ENCODE peak calls at places on chromosomes 4 and X, in six cellular contexts. C is Peyer's patch, M is adipocyte, O is heart left ventricle, N is breast epithelium, G is OCI-LY7. A is an unnamed sample.
A peak's percentile ranks its signal among the peaks of the same experiment; 100 is the strongest.

GRCh38 chr4:2289311-2289954 is 27.5 kb upstream of the MXD4 start:
- DNase-seq in C (peak; percentile 44), M (no peak), O (peak; percentile 19), N (peak; percentile 49), G (no peak), A (peak; percentile 51)

GRCh38 chr4:89000844-89001360 is 56.1 kb downstream of the FAM13A start:
- DNase-seq in C (peak; percentile 57), M (no peak), O (no peak), N (no peak), G (no peak), A (no peak)

GRCh38 chr4:61004651-61005170 is 195.4 kb upstream of the ADGRL3 start:
- DNase-seq in C (no peak), M (peak; percentile 61), O (no peak), N (no peak), G (no peak), A (no peak)

GRCh38 chr4:2583517-2583916 is 47.1 kb downstream of the FAM193A start:
- DNase-seq in C (no peak), M (peak; percentile 81), O (no peak), N (no peak), G (no peak), A (no peak)

GRCh38 chr4:1082215-1083182 is 30.9 kb downstream of the RNF212 start:
- DNase-seq in C (peak; percentile 85), M (peak; percentile 96), O (peak; percentile 70), N (peak; percentile 60), G (no peak), A (peak; percentile 88)

GRCh38 chr4:135032670-135033069 is 831.1 kb upstream of the PABPC4L start:
- DNase-seq in C (no peak), M (no peak), O (no peak), N (no peak), G (no peak), A (no peak)

GRCh38 chr4:40608628-40609027 is 21.0 kb downstream of the RBM47 start:
- DNase-seq in C (no peak), M (peak; percentile 97), O (no peak), N (no peak), G (no peak), A (no peak)

GRCh38 chrX:151712253-151712652 is 3.6 kb upstream of the FATE1 start:
- DNase-seq in C (peak; percentile 18), M (no peak), O (no peak), N (no peak), G (no peak), A (no peak)

GRCh38 chr4:124555959-124556358 is 156.6 kb downstream of the ANKRD50 start:
- DNase-seq in C (no peak), M (no peak), O (no peak), N (no peak), G (no peak), A (no peak)

GRCh38 chr4:40682298-40683101 is 52.8 kb upstream of the RBM47 start:
- DNase-seq in C (no peak), M (no peak), O (no peak), N (no peak), G (no peak), A (no peak)

GRCh38 chrX:110161361-110161686 is 156.6 kb downstream of the AMMECR1 start:
- DNase-seq in C (no peak), M (no peak), O (no peak), N (no peak), G (no peak), A (no peak)

GRCh38 chrX:64842492-64842891 is 133.8 kb downstream of the ZC4H2 start:
- DNase-seq in C (peak; percentile 49), M (no peak), O (no peak), N (no peak), G (peak; percentile 91), A (no peak)

GRCh38 chr4:139453041-139453370 is 915 bp upstream of the RAB33B start:
- DNase-seq in C (peak; percentile 88), M (no peak), O (no peak), N (no peak), G (peak; percentile 91), A (no peak)

GRCh38 chrX:28880136-28880535 is 292.9 kb downstream of the IL1RAPL1 start:
- DNase-seq in C (no peak), M (peak; percentile 45), O (no peak), N (no peak), G (no peak), A (no peak)

GRCh38 chrX:49230500-49231232 is 2.5 kb downstream of the CACNA1F start:
- DNase-seq in C (peak; percentile 88), M (no peak), O (peak; percentile 76), N (peak; percentile 79), G (no peak), A (peak; percentile 94)

GRCh38 chrX:68839771-68840170 is 10.9 kb downstream of the EFNB1 start:
- DNase-seq in C (peak; percentile 19), M (no peak), O (no peak), N (no peak), G (no peak), A (no peak)

GRCh38 chr4:56475917-56476316 is 8.5 kb downstream of the SRP72 start:
- DNase-seq in C (no peak), M (no peak), O (no peak), N (no peak), G (peak; percentile 68), A (no peak)

GRCh38 chr4:53365121-53365485 is 758 bp downstream of the SCFD2 start:
- DNase-seq in C (no peak), M (peak; percentile 36), O (no peak), N (no peak), G (peak; percentile 51), A (no peak)

GRCh38 chrX:119690921-119691716 is 1.8 kb downstream of the SEPTIN6 start:
- DNase-seq in C (no peak), M (peak; percentile 22), O (no peak), N (no peak), G (no peak), A (no peak)

GRCh38 chr4:71011451-71011850 is 18.0 kb downstream of the DCK start:
- DNase-seq in C (no peak), M (no peak), O (no peak), N (no peak), G (no peak), A (no peak)

GRCh38 chr4:173413043-173413442 is 14.1 kb upstream of the SCRG1 start:
- DNase-seq in C (no peak), M (peak; percentile 46), O (no peak), N (no peak), G (no peak), A (no peak)

GRCh38 chr4:1065732-1066131 is 47.6 kb downstream of the RNF212 start:
- DNase-seq in C (no peak), M (no peak), O (no peak), N (peak; percentile 30), G (no peak), A (no peak)

GRCh38 chr4:186534056-186534455 is 21.3 kb downstream of the MTNR1A start:
- DNase-seq in C (no peak), M (no peak), O (no peak), N (no peak), G (no peak), A (no peak)

GRCh38 chr4:43457866-43458265 is 565.4 kb downstream of the GRXCR1 start:
- DNase-seq in C (no peak), M (no peak), O (no peak), N (no peak), G (no peak), A (no peak)

GRCh38 chrX:53442322-53442631 is 8.1 kb upstream of the HSD17B10 start:
- DNase-seq in C (no peak), M (no peak), O (no peak), N (no peak), G (no peak), A (no peak)

GRCh38 chr4:47372561-47372960 is 90.9 kb downstream of the COMMD8 start:
- DNase-seq in C (no peak), M (no peak), O (no peak), N (no peak), G (no peak), A (no peak)

GRCh38 chr4:8607603-8608481 is 15.3 kb downstream of the CPZ start:
- DNase-seq in C (peak; percentile 54), M (peak; percentile 63), O (no peak), N (no peak), G (peak; percentile 34), A (no peak)

GRCh38 chr4:138291431-138291830 is 49.3 kb upstream of the SLC7A11 start:
- DNase-seq in C (no peak), M (no peak), O (no peak), N (no peak), G (no peak), A (no peak)

GRCh38 chr4:10075158-10075863 is 41.3 kb downstream of the WDR1 start:
- DNase-seq in C (peak; percentile 37), M (no peak), O (no peak), N (peak; percentile 37), G (no peak), A (peak; percentile 54)

GRCh38 chrX:45801554-45801953 is 600.9 kb upstream of the DIPK2B start:
- DNase-seq in C (no peak), M (peak; percentile 63), O (no peak), N (no peak), G (peak; percentile 4), A (no peak)

DNA sequence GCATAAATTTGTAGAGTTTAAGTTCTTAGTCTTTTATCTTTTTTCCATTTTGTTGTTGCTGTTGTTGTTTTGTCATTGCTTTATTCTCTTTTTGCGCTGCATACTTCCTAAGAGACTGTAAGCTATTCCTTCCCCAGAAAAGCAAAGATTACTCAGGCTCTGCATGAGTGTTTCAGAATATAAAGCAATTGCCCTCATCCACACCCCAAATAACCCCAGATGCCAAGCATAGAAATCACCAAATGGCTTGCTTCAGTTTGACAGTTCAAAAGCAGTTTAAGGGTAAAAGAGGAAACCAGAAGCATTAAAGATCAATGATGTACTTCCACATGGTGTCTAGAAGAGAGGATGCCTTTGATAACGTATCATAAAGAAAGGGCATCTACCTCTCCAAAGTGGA is 40.3 kb upstream of the IL21 start:
- DNase-seq in C (no peak), M (peak; percentile 27), O (no peak), N (no peak), G (no peak), A (no peak)
- H3K4me1 ChIP-seq in C (no peaks in the 10 kb centered on the region), M (peaks cover 44% of the 10 kb centered on the region), O (no peaks in the 10 kb centered on the region), N (no peaks in the 10 kb centered on the region), G (no peaks in the 10 kb centered on the region), A (no peaks in the 10 kb centered on the region)

DNA sequence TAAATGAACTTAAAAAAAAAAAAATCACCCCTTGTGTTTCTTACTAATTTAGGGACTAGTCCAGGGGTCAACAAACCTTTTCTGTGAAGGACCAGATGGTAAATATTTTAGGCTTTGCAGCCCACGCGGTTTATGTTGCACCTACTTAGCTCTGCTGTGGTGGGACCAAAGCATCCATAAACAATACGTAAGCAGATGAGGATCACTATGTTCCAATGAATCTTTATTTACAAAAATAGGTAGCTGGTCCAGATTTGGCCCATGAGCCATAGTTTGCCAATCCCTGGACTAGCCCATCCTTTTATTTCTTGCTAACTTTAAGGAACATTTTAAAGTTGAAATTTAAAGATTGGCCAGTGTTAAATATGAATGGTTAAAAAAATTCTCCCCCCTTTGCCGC is 95.3 kb downstream of the AFF1 start:
- DNase-seq in C (no peak), M (no peak), O (no peak), N (no peak), G (no peak), A (no peak)
- H3K4me1 ChIP-seq in C (no peaks in the 10 kb centered on the region), M (peaks cover 73% of the 10 kb centered on the region), O (peaks cover 100% of the 10 kb centered on the region), N (peaks cover 28% of the 10 kb centered on the region), G (peaks cover 43% of the 10 kb centered on the region), A (peaks cover 88% of the 10 kb centered on the region)

GRCh38 chrX:17725176-17725575 is 12.1 kb upstream of the SCML1 start:
- DNase-seq in C (no peak), M (no peak), O (no peak), N (no peak), G (no peak), A (no peak)
- H3K4me1 ChIP-seq in C (no peaks in the 10 kb centered on the region), M (no peaks in the 10 kb centered on the region), O (no peaks in the 10 kb centered on the region), N (no peaks in the 10 kb centered on the region), G (no peaks in the 10 kb centered on the region), A (no peaks in the 10 kb centered on the region)

GRCh38 chrX:46837543-46838481 is 969 bp downstream of the RP2 start:
- DNase-seq in C (no peak), M (peak; percentile 55), O (no peak), N (no peak), G (peak; percentile 26), A (no peak)
- H3K4me1 ChIP-seq in C (no peaks in the 10 kb centered on the region), M (peaks cover 16% of the 10 kb centered on the region), O (no peaks in the 10 kb centered on the region), N (no peaks in the 10 kb centered on the region), G (peaks cover 51% of the 10 kb centered on the region), A (no peaks in the 10 kb centered on the region)